ENCODE peak calls at places on chromosomes 13 and 19, in eight cellular contexts. Q is CD4-positive, alpha-beta T cell; R is effector CD4-positive, alpha-beta T cell; P is COR-L47; K is midbrain; C is lung microvascular endothelial cell; V is cardiac fibroblast; H is sciatic nerve. G is an unnamed sample.

GRCh38 chr19:52527954-52528326 is 472 bp downstream of the ZNF808 start:
- DNase-seq in Q (no peak), R (no peak), P (no peak), K (peak), C (peak), V (no peak), H (peak), G (no peak)

GRCh38 chr13:109344552-109345157 is 441.7 kb downstream of the IRS2 start:
- DNase-seq in Q (no peak), R (no peak), P (no peak), K (no peak), C (no peak), V (peak), H (no peak), G (peak)

GRCh38 chr19:47729468-47729798 is 15.9 kb upstream of the NOP53 start:
- DNase-seq in Q (no peak), R (no peak), P (no peak), K (no peak), C (no peak), V (peak), H (no peak), G (peak)

GRCh38 chr13:113245858-113246791 is 36.7 kb downstream of the CUL4A start:
- DNase-seq in Q (no peak), R (no peak), P (no peak), K (no peak), C (peak), V (peak), H (no peak), G (no peak)

GRCh38 chr13:40116008-40116407 is 460.5 kb downstream of the COG6 start:
- DNase-seq in Q (no peak), R (peak), P (no peak), K (no peak), C (peak), V (peak), H (no peak), G (peak)

GRCh38 chr19:44846455-44847143 is 502 bp downstream of the NECTIN2 start:
- DNase-seq in Q (no peak), R (no peak), P (peak), K (no peak), C (no peak), V (peak), H (peak), G (peak)

GRCh38 chr19:47111081-47111589 is 2.4 kb downstream of the ZC3H4 start:
- DNase-seq in Q (no peak), R (peak), P (peak), K (peak), C (peak), V (no peak), H (no peak), G (peak)

GRCh38 chr19:41175825-41176734 is 16.9 kb upstream of the CYP2S1 start:
- DNase-seq in Q (no peak), R (no peak), P (no peak), K (peak), C (no peak), V (peak), H (no peak), G (peak)

GRCh38 chr13:50566646-50567045 is 276.8 kb downstream of the DLEU7 start:
- DNase-seq in Q (no peak), R (no peak), P (no peak), K (no peak), C (no peak), V (no peak), H (no peak), G (no peak)

GRCh38 chr19:27676877-27677276 is 1536.1 kb downstream of the UQCRFS1 start:
- DNase-seq in Q (no peak), R (no peak), P (no peak), K (no peak), C (no peak), V (no peak), H (no peak), G (no peak)

GRCh38 chr19:40596608-40597328 is 4.4 kb upstream of the LTBP4 start:
- DNase-seq in Q (no peak), R (no peak), P (no peak), K (no peak), C (peak), V (peak), H (peak), G (peak)

GRCh38 chr19:2573916-2574315 is 98.0 kb downstream of the GADD45B start:
- DNase-seq in Q (no peak), R (no peak), P (no peak), K (no peak), C (no peak), V (no peak), H (peak), G (no peak)

GRCh38 chr19:45848922-45849321 is 14.0 kb downstream of the SYMPK start:
- DNase-seq in Q (no peak), R (no peak), P (no peak), K (no peak), C (peak), V (peak), H (no peak), G (no peak)

GRCh38 chr13:45015300-45015699 is 26.0 kb downstream of the GPALPP1 start:
- DNase-seq in Q (no peak), R (no peak), P (no peak), K (no peak), C (no peak), V (peak), H (no peak), G (no peak)

GRCh38 chr19:17405250-17406038 is at the start of gene BST2:
- DNase-seq in Q (no peak), R (peak), P (no peak), K (peak), C (peak), V (peak), H (no peak), G (peak)

GRCh38 chr19:22708983-22709382 is 74.9 kb downstream of the ZNF492 start:
- DNase-seq in Q (no peak), R (no peak), P (no peak), K (no peak), C (no peak), V (no peak), H (no peak), G (no peak)

GRCh38 chr19:29121684-29122083 is 91.3 kb downstream of the UQCRFS1 start:
- DNase-seq in Q (no peak), R (no peak), P (no peak), K (peak), C (no peak), V (peak), H (no peak), G (no peak)

GRCh38 chr19:2775556-2776430 is 7.3 kb downstream of the SGTA start:
- DNase-seq in Q (peak), R (peak), P (no peak), K (no peak), C (peak), V (peak), H (peak), G (peak)

G was measured in astrocyte of the hippocampus.